ENCODE peak calls at places on chromosome 18, in six cellular contexts. One of them, this sample, is unnamed.

GRCh38 chr18:45324489-45325111 is 290.7 kb upstream of the SLC14A2 start:
- DNase-seq in GM20000: no peak
- DNase-seq in GM23338: peak
- DNase-seq in BJ: peak
- DNase-seq in AG04450: peak
- DNase-seq in fibroblast of pulmonary artery: peak
- DNase-seq in this sample: no peak

GRCh38 chr18:74496508-74497307 is 545 bp downstream of the CNDP2 start:
- DNase-seq in AG04450: peak
- DNase-seq in GM23338: peak
- DNase-seq in fibroblast of pulmonary artery: peak
- DNase-seq in BJ: no peak
- DNase-seq in GM20000: peak
- DNase-seq in this sample: no peak

GRCh38 chr18:36693931-36694661 is 134.7 kb downstream of the TPGS2 start:
- DNase-seq in BJ: no peak
- DNase-seq in GM20000: no peak
- DNase-seq in fibroblast of pulmonary artery: no peak
- DNase-seq in GM23338: no peak
- DNase-seq in AG04450: peak
- DNase-seq in this sample: no peak

GRCh38 chr18:13381907-13382682 is 163.5 kb downstream of the LDLRAD4 start:
- DNase-seq in fibroblast of pulmonary artery: peak
- DNase-seq in AG04450: no peak
- DNase-seq in BJ: peak
- DNase-seq in GM23338: no peak
- DNase-seq in GM20000: peak
- DNase-seq in this sample: peak

GRCh38 chr18:77114564-77115391 is 17.8 kb downstream of the MBP start:
- DNase-seq in GM20000: peak
- DNase-seq in BJ: peak
- DNase-seq in GM23338: no peak
- DNase-seq in fibroblast of pulmonary artery: peak
- DNase-seq in AG04450: peak
- DNase-seq in this sample: peak

GRCh38 chr18:10164241-10165160 is 250.7 kb downstream of the VAPA start:
- DNase-seq in GM20000: no peak
- DNase-seq in AG04450: no peak
- DNase-seq in fibroblast of pulmonary artery: no peak
- DNase-seq in GM23338: no peak
- DNase-seq in BJ: no peak
- DNase-seq in this sample: no peak

GRCh38 chr18:54389143-54389505 is 31.4 kb downstream of the C18orf54 start:
- DNase-seq in fibroblast of pulmonary artery: no peak
- DNase-seq in AG04450: no peak
- DNase-seq in GM23338: no peak
- DNase-seq in GM20000: no peak
- DNase-seq in BJ: no peak
- DNase-seq in this sample: no peak

GRCh38 chr18:24910217-24910616 is 441.7 kb downstream of the ZNF521 start:
- DNase-seq in fibroblast of pulmonary artery: no peak
- DNase-seq in AG04450: no peak
- DNase-seq in BJ: peak
- DNase-seq in GM23338: no peak
- DNase-seq in GM20000: no peak
- DNase-seq in this sample: no peak

GRCh38 chr18:46370898-46371297 is 266.7 kb downstream of the HAUS1 start:
- DNase-seq in fibroblast of pulmonary artery: no peak
- DNase-seq in AG04450: no peak
- DNase-seq in BJ: no peak
- DNase-seq in GM20000: no peak
- DNase-seq in GM23338: no peak
- DNase-seq in this sample: no peak

GRCh38 chr18:7524786-7525185 is 42.3 kb upstream of the PTPRM start:
- DNase-seq in fibroblast of pulmonary artery: peak
- DNase-seq in GM20000: no peak
- DNase-seq in GM23338: no peak
- DNase-seq in BJ: no peak
- DNase-seq in AG04450: no peak
- DNase-seq in this sample: no peak

GRCh38 chr18:68928762-68929675 is 131.1 kb downstream of the CCDC102B start:
- DNase-seq in GM20000: no peak
- DNase-seq in fibroblast of pulmonary artery: no peak
- DNase-seq in AG04450: no peak
- DNase-seq in GM23338: peak
- DNase-seq in BJ: no peak
- DNase-seq in this sample: no peak

GRCh38 chr18:68919900-68920299 is 122.0 kb downstream of the CCDC102B start:
- DNase-seq in GM23338: no peak
- DNase-seq in AG04450: no peak
- DNase-seq in fibroblast of pulmonary artery: no peak
- DNase-seq in BJ: no peak
- DNase-seq in GM20000: no peak
- DNase-seq in this sample: no peak

GRCh38 chr18:68922392-68922791 is 124.5 kb downstream of the CCDC102B start:
- DNase-seq in BJ: no peak
- DNase-seq in GM20000: no peak
- DNase-seq in AG04450: no peak
- DNase-seq in GM23338: no peak
- DNase-seq in fibroblast of pulmonary artery: no peak
- DNase-seq in this sample: no peak

DNA sequence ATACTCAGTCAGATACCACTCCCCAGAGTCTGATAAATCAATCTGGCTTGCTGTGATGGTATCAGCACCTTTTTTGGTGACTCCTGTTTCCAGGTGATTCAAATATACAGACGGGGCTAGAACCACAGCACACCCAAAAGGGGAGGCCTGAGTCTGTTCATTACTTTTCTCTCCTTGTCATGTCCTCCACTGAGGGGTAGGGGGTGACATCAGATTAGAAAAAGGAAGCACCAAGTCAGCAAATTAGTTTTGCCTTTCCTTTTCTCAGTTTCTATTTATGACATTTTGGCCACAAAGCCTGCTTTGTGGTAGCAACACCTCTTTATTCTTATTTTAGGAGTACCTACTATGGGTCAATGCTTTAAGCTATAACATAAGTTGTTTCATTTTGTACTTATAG is 127.4 kb downstream of the CCDC102B start:
- DNase-seq in fibroblast of pulmonary artery: peak
- DNase-seq in AG04450: no peak
- DNase-seq in GM20000: peak
- DNase-seq in BJ: no peak
- DNase-seq in GM23338: peak
- DNase-seq in this sample: peak
- TF ChIP-seq CTCF in fibroblast of pulmonary artery: peak
- TF ChIP-seq CTCF in AG04450: peak
- TF ChIP-seq CTCF in GM20000: peak
- TF ChIP-seq CTCF in BJ: no peak
- TF ChIP-seq CTCF in GM23338: peak
- TF ChIP-seq CTCF in this sample: peak

GRCh38 chr18:34867520-34867919 is 157.4 kb downstream of the DTNA start:
- DNase-seq in AG04450: no peak
- DNase-seq in GM23338: peak
- DNase-seq in fibroblast of pulmonary artery: peak
- DNase-seq in GM20000: no peak
- DNase-seq in BJ: no peak
- DNase-seq in this sample: no peak
- TF ChIP-seq CTCF in AG04450: peak
- TF ChIP-seq CTCF in GM23338: peak
- TF ChIP-seq CTCF in fibroblast of pulmonary artery: no peak
- TF ChIP-seq CTCF in GM20000: peak
- TF ChIP-seq CTCF in BJ: no peak
- TF ChIP-seq CTCF in this sample: no peak

GRCh38 chr18:63783394-63783793 is 8.2 kb downstream of the SERPINB7 start:
- DNase-seq in GM23338: peak
- DNase-seq in BJ: no peak
- DNase-seq in AG04450: no peak
- DNase-seq in GM20000: no peak
- DNase-seq in fibroblast of pulmonary artery: no peak
- DNase-seq in this sample: peak
- TF ChIP-seq CTCF in GM23338: peak
- TF ChIP-seq CTCF in BJ: no peak
- TF ChIP-seq CTCF in AG04450: no peak
- TF ChIP-seq CTCF in GM20000: no peak
- TF ChIP-seq CTCF in fibroblast of pulmonary artery: no peak
- TF ChIP-seq CTCF in this sample: no peak

DNA sequence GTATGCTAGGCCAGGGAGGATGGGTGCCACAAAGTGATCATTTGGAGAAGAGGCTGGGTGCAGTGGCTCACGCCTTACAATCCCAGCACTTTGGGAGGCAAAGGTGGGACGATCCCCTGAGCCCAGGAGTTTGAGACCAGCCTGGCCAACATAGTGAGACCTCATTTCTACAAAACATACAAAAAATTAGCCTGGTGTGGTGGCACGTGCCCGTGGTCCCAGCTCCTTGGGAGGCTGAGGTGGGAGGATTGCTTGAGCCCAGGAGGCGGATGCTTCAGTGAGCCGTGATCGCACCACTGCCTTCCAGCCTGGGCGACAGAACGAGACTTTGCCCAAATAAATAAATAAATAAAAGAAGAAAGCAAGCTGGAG is 91.7 kb upstream of the SEC11C start:
- DNase-seq in fibroblast of pulmonary artery: no peak
- DNase-seq in AG04450: no peak
- DNase-seq in BJ: no peak
- DNase-seq in GM20000: no peak
- DNase-seq in GM23338: no peak
- DNase-seq in this sample: no peak
- TF ChIP-seq CTCF in fibroblast of pulmonary artery: no peak
- TF ChIP-seq CTCF in AG04450: no peak
- TF ChIP-seq CTCF in BJ: no peak
- TF ChIP-seq CTCF in GM20000: no peak
- TF ChIP-seq CTCF in GM23338: no peak
- TF ChIP-seq CTCF in this sample: no peak

GRCh38 chr18:52670903-52671302 is 330.9 kb downstream of the DCC start:
- DNase-seq in BJ: no peak
- DNase-seq in GM20000: peak
- DNase-seq in GM23338: peak
- DNase-seq in fibroblast of pulmonary artery: peak
- DNase-seq in AG04450: no peak
- DNase-seq in this sample: no peak
- TF ChIP-seq CTCF in BJ: no peak
- TF ChIP-seq CTCF in GM20000: no peak
- TF ChIP-seq CTCF in GM23338: no peak
- TF ChIP-seq CTCF in fibroblast of pulmonary artery: peak
- TF ChIP-seq CTCF in AG04450: peak
- TF ChIP-seq CTCF in this sample: peak

DNA sequence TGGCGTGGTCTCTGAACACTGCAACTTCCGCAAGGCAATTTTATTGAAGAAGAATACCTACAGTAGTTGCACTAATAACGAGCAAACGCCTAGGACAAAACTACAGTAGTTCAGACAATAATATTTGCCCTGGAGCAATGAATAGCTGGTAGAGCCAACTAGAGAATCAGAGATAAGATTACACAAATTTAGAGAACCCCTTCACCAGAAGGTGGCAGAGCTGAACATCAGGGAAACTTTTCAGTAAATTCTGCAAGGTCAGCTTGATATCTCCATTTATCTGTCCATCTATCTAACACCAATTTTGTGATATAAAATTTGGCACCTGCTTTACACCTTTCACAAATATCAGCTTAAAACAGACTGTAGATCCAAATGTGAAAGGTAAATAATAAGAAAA is 43.8 kb downstream of the CDH19 start:
- DNase-seq in fibroblast of pulmonary artery: peak
- DNase-seq in GM23338: peak
- DNase-seq in GM20000: no peak
- DNase-seq in AG04450: no peak
- DNase-seq in BJ: no peak
- DNase-seq in this sample: no peak
- TF ChIP-seq CTCF in fibroblast of pulmonary artery: peak
- TF ChIP-seq CTCF in GM23338: peak
- TF ChIP-seq CTCF in GM20000: no peak
- TF ChIP-seq CTCF in AG04450: no peak
- TF ChIP-seq CTCF in BJ: no peak
- TF ChIP-seq CTCF in this sample: peak

GRCh38 chr18:57619881-57620280 is 1.8 kb downstream of the NARS1 start:
- DNase-seq in AG04450: no peak
- DNase-seq in fibroblast of pulmonary artery: no peak
- DNase-seq in GM23338: no peak
- DNase-seq in BJ: no peak
- DNase-seq in GM20000: no peak
- DNase-seq in this sample: no peak
- TF ChIP-seq CTCF in AG04450: no peak
- TF ChIP-seq CTCF in fibroblast of pulmonary artery: no peak
- TF ChIP-seq CTCF in GM23338: no peak
- TF ChIP-seq CTCF in BJ: no peak
- TF ChIP-seq CTCF in GM20000: no peak
- TF ChIP-seq CTCF in this sample: no peak

GRCh38 chr18:23690505-23691068 is 1.3 kb downstream of the LAMA3 start:
- DNase-seq in GM20000: no peak
- DNase-seq in BJ: no peak
- DNase-seq in GM23338: peak
- DNase-seq in fibroblast of pulmonary artery: no peak
- DNase-seq in AG04450: no peak
- DNase-seq in this sample: no peak
- TF ChIP-seq CTCF in GM20000: no peak
- TF ChIP-seq CTCF in BJ: no peak
- TF ChIP-seq CTCF in GM23338: no peak
- TF ChIP-seq CTCF in fibroblast of pulmonary artery: no peak
- TF ChIP-seq CTCF in AG04450: no peak
- TF ChIP-seq CTCF in this sample: no peak

DNA sequence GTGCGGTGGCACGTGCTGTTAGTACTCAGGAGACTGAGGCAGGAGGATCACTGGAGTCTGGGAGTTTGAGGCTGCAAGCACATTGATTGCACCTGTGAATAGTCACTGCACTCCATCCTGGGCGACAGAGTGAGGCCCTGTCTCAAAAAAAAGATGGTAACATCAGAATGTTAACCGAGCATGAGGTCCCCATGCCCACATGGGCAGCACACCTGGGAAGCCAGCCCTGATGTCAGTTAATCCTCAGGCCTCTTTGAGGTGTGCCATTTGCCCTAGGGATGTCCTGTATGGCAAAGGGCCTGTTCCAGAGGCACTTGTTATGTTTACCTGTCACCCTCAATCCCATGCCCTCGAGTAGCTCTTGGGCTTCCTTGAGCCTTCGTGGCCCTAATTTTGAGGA is 16.6 kb downstream of the RBFA start:
- DNase-seq in GM23338: no peak
- DNase-seq in GM20000: no peak
- DNase-seq in fibroblast of pulmonary artery: no peak
- DNase-seq in AG04450: no peak
- DNase-seq in BJ: no peak
- DNase-seq in this sample: no peak
- TF ChIP-seq CTCF in GM23338: no peak
- TF ChIP-seq CTCF in GM20000: no peak
- TF ChIP-seq CTCF in fibroblast of pulmonary artery: no peak
- TF ChIP-seq CTCF in AG04450: no peak
- TF ChIP-seq CTCF in BJ: no peak
- TF ChIP-seq CTCF in this sample: no peak